ENCODE peak calls at places on chromosomes 12 and 14, in five cellular contexts. T, N, J, H and Q are unnamed samples.

GRCh38 chr12:56834886-56835285 is 71.8 kb downstream of the HSD17B6 start:
- ATAC-seq in H (no peak), T (no peak), N (no peak), J (no peak), Q (no peak)

GRCh38 chr14:67371247-67372148 is 11.4 kb downstream of the EIF2S1 start:
- ATAC-seq in H (peak; percentile 24), T (no peak), J (no peak), N (peak; percentile 15), Q (no peak)

GRCh38 chr14:91218041-91218440 is 26.5 kb downstream of the GPR68 start:
- ATAC-seq in J (no peak), T (no peak), H (no peak), N (no peak), Q (no peak)

GRCh38 chr14:35222872-35223471 is 69.2 kb upstream of the PSMA6 start:
- ATAC-seq in J (peak; percentile 19), H (peak; percentile 76), T (no peak), N (no peak), Q (peak; percentile 84)

GRCh38 chr14:64118892-64119291 is 175.3 kb downstream of the ESR2 start:
- ATAC-seq in T (no peak), N (no peak), H (no peak), J (no peak), Q (no peak)

GRCh38 chr12:42442328-42442759 is 116.4 kb downstream of the PPHLN1 start:
- ATAC-seq in H (no peak), N (no peak), J (no peak), T (no peak), Q (no peak)

GRCh38 chr14:96249016-96249415 is 7.0 kb upstream of the BDKRB1 start:
- ATAC-seq in T (peak; percentile 53), N (peak; percentile 71), J (no peak), H (no peak), Q (no peak)

GRCh38 chr12:40175045-40175444 is 49.8 kb upstream of the LRRK2 start:
- ATAC-seq in T (no peak), H (peak; percentile 44), J (no peak), N (no peak), Q (no peak)

GRCh38 chr14:36981832-36982528 is 190.4 kb downstream of the SLC25A21 start:
- ATAC-seq in N (peak; percentile 99), J (no peak), H (no peak), T (peak; percentile 34), Q (no peak)